ENCODE peak calls at places on chromosomes 3 and 15, in four cellular contexts. D is nephron progenitor cell, X is HCT116, L is kidney. W is an unnamed sample.

GRCh38 chr3:71512544-71512943 is 71.0 kb downstream of the FOXP1 start:
- DNase-seq in D (no peak), X (no peak), L (no peak), W (no peak)

GRCh38 chr3:147930417-147930816 is 521.3 kb downstream of the ZIC1 start:
- DNase-seq in D (no peak), X (no peak), L (no peak), W (no peak)

GRCh38 chr3:26807272-26807671 is 184.7 kb downstream of the LRRC3B start:
- DNase-seq in D (no peak), X (no peak), L (no peak), W (no peak)

GRCh38 chr15:43792761-43793493 is 807 bp downstream of the SERF2 start:
- DNase-seq in D (no peak), X (no peak), L (no peak), W (peak; percentile 80)

GRCh38 chr15:54840999-54841398 is 355.7 kb downstream of the RSL24D1 start:
- DNase-seq in D (peak; percentile 13), X (no peak), L (no peak), W (no peak)

GRCh38 chr3:19972056-19972455 is 25.2 kb downstream of the RAB5A start:
- DNase-seq in D (no peak), X (no peak), L (no peak), W (no peak)

GRCh38 chr3:120569224-120569915 is 26.8 kb upstream of the NDUFB4 start:
- DNase-seq in D (no peak), X (no peak), L (no peak), W (no peak)

GRCh38 chr15:70411464-70411863 is 313.7 kb upstream of the TLE3 start:
- DNase-seq in D (no peak), X (no peak), L (no peak), W (no peak)

GRCh38 chr15:70488002-70488605 is 275.3 kb downstream of the UACA start:
- DNase-seq in D (peak; percentile 85), X (no peak), L (peak; percentile 80), W (peak; percentile 84)

GRCh38 chr15:47504624-47505256 is 212.6 kb upstream of the SEMA6D start:
- DNase-seq in D (no peak), X (no peak), L (no peak), W (no peak)

DNA sequence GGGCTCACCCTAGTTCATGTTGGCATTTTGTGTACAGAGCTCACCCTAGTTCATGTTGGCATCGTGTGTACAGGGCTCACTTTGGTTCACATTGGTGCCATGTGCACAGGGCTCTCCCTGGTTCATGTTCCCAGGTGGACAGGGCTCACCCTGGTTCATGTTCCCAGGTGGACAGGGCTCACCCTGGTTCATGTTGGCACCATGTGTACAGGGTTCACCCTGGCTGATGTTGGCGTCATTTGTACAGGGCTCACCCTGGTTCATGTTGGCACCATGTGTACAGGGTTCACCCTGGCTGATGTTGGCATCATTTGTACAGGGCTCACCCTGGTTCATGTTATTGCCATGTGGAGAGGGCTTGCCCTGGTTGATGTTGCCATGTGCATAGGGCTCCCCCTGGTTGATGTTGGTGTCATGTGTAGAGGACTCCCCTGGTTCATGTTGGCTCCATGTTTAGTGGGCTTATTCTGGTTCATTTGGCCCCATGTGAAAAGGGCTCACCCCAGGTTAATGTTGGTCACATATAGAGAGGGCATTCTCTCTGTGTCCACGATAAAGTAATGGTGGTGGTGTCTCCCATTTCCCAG is 31.7 kb upstream of the NR2C2 start:
- DNase-seq in D (no peak), X (no peak), L (no peak), W (peak; percentile 37)
- TF ChIP-seq CTCF in D (no peak), X (peak; percentile 11), L (peak; percentile 5), W (no peak)

DNA sequence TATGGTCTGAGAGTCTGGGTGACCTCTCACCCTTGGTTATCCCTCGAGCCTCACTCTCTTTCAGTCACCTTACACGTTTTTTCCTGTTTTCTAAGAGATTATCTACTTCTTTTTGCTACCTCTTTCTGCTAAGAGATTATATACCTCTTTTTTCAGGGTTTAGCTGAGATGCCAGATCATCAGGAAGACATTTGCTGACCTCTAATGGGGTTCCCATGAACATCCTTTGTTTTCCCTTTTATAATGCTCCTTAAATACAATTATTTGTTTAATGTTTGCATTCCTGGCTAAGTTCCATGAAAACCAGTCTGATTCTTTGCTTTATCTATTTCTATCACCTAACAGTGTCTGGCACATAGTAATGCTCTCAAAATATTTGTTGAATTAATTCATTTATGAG is 39.6 kb downstream of the LEKR1 start:
- DNase-seq in D (no peak), X (no peak), L (no peak), W (no peak)
- TF ChIP-seq CTCF in D (no peak), X (no peak), L (no peak), W (no peak)

DNA sequence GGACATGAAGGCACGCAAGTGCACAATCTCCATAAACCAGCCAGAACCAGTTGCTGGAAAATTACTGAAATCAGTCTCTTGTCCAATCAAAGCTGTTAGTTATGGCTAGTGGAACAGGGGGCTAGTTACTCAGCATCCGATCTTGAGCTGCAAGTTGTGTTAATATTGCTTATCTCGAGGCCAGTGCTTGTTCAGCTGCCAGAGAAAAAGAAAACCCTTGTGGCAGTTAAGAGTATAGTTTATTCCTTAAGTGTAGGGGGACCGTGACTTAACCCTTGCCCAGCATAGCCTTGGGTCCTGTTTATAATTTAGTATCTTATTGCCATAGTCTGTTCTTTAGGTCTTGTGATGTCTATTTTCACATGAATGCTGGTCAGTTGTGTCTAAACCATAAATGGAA is 268.5 kb downstream of the CD47 start:
- DNase-seq in D (no peak), X (no peak), L (no peak), W (no peak)
- TF ChIP-seq CTCF in D (no peak), X (no peak), L (no peak), W (no peak)

GRCh38 chr3:40109641-40110490 is 199.6 kb upstream of the EIF1B start:
- DNase-seq in D (peak; percentile 13), X (no peak), L (no peak), W (no peak)
- TF ChIP-seq CTCF in D (peak; percentile 37), X (peak; percentile 35), L (no peak), W (no peak)

DNA sequence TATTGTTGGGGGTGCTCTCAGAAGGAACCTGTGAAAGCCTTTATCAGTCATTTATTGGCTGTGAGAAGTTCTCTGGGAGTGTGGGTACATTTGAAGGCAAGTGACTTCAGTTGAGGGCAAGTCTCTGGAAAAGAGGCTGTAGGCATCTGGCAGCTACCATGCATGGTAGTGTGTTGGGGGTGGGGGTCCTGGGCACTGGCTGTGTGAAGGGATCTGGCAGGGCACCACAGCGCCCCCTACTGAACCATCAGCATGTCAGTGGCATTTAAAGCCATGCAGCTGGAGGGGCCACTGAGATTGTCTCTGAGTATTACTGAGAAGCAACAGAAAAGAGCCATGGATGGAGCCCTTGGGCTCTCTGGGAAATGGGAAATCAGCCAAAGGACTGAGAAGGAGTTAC is 30.6 kb downstream of the CRTAP start:
- DNase-seq in D (peak; percentile 14), X (no peak), L (no peak), W (no peak)
- TF ChIP-seq CTCF in D (no peak), X (peak; percentile 57), L (no peak), W (peak; percentile 32)

DNA sequence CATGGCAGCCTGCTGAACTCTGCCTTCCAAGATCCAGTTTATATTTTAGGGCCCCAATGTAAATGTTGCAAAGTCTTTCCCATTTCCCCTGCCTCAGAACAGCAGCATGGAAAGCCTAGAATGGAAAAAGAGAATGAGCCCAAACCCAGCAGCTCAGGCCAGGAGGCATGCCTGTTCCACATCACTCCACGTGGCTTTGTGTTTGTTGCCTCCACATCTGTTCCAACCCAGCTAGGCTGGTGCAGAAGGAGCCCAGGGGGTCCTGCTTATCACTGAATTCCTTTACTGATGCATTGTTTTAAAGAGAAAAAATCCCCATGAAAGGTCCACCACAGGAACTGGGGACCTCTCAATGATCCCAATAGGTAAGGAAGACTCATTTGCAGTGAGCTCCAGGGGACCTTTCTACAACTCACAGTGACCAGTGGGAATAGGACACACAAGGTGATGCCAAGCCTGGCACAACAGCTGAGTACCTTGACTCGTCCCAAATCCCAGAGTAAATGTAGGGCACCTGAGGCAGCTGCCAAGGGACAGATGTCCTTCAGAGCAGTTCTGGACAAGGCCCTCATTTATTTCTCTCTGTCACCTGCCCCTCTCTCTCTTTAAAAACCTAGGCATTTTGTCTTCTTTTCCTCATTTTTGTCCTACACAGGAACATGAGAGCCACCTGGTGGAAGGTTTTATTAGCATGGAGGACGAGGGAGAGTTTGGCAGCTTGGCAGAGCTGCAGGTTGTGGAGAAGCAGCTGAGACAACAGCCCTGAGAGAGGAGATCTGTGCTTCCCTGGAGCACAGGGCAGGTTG is 41.7 kb upstream of the ADAMTS17 start:
- DNase-seq in D (no peak), X (peak; percentile 8), L (no peak), W (no peak)
- TF ChIP-seq CTCF in D (peak; percentile 38), X (peak; percentile 49), L (peak; percentile 37), W (peak; percentile 51)

GRCh38 chr3:115784739-115785571 is 161.6 kb downstream of the GAP43 start:
- DNase-seq in D (no peak), X (no peak), L (no peak), W (no peak)
- TF ChIP-seq CTCF in D (no peak), X (no peak), L (no peak), W (no peak)

W was measured in upper lobe of right lung.